ENCODE peak calls at places on chromosomes 11 and 22, in five cellular contexts. One of them, this sample, is unnamed.

GRCh38 chr11:86151188-86152005 is 82.5 kb upstream of the PICALM start:
- DNase-seq in heart left ventricle: peak; percentile 39
- DNase-seq in CD8-positive, alpha-beta T cell: no peak
- DNase-seq in colonic mucosa: no peak
- DNase-seq in mammary epithelial cell: no peak
- DNase-seq in this sample: no peak

GRCh38 chr22:36362819-36363377 is 24.9 kb downstream of the MYH9 start:
- DNase-seq in heart left ventricle: no peak
- DNase-seq in CD8-positive, alpha-beta T cell: no peak
- DNase-seq in colonic mucosa: no peak
- DNase-seq in mammary epithelial cell: peak; percentile 70
- DNase-seq in this sample: no peak

GRCh38 chr11:92707173-92707619 is 262.3 kb upstream of the MTNR1B start:
- DNase-seq in heart left ventricle: no peak
- DNase-seq in CD8-positive, alpha-beta T cell: no peak
- DNase-seq in colonic mucosa: no peak
- DNase-seq in mammary epithelial cell: peak; percentile 98
- DNase-seq in this sample: no peak

GRCh38 chr22:43207386-43207785 is 20.5 kb upstream of the TTLL12 start:
- DNase-seq in heart left ventricle: no peak
- DNase-seq in CD8-positive, alpha-beta T cell: no peak
- DNase-seq in colonic mucosa: no peak
- DNase-seq in mammary epithelial cell: no peak
- DNase-seq in this sample: no peak

GRCh38 chr11:57680552-57680874 is 12.6 kb downstream of the ZDHHC5 start:
- DNase-seq in heart left ventricle: no peak
- DNase-seq in CD8-positive, alpha-beta T cell: no peak
- DNase-seq in colonic mucosa: no peak
- DNase-seq in mammary epithelial cell: peak; percentile 73
- DNase-seq in this sample: no peak

GRCh38 chr11:114044042-114044871 is 15.3 kb upstream of the ZBTB16 start:
- DNase-seq in heart left ventricle: peak; percentile 23
- DNase-seq in CD8-positive, alpha-beta T cell: no peak
- DNase-seq in colonic mucosa: peak; percentile 73
- DNase-seq in mammary epithelial cell: no peak
- DNase-seq in this sample: peak; percentile 57

GRCh38 chr11:18594999-18595749 is 4.4 kb upstream of the MISFA start:
- DNase-seq in heart left ventricle: no peak
- DNase-seq in CD8-positive, alpha-beta T cell: no peak
- DNase-seq in colonic mucosa: no peak
- DNase-seq in mammary epithelial cell: peak; percentile 89
- DNase-seq in this sample: no peak

GRCh38 chr11:133476570-133477262 is 55.6 kb downstream of the OPCML start:
- DNase-seq in heart left ventricle: no peak
- DNase-seq in CD8-positive, alpha-beta T cell: no peak
- DNase-seq in colonic mucosa: no peak
- DNase-seq in mammary epithelial cell: peak; percentile 14
- DNase-seq in this sample: no peak

GRCh38 chr22:50621491-50621880 is 6.5 kb downstream of the ARSA start:
- DNase-seq in heart left ventricle: peak; percentile 19
- DNase-seq in CD8-positive, alpha-beta T cell: peak; percentile 63
- DNase-seq in colonic mucosa: no peak
- DNase-seq in mammary epithelial cell: peak; percentile 35
- DNase-seq in this sample: no peak

GRCh38 chr11:11620251-11620965 is 1.4 kb downstream of the GALNT18 start:
- DNase-seq in heart left ventricle: peak; percentile 51
- DNase-seq in CD8-positive, alpha-beta T cell: no peak
- DNase-seq in colonic mucosa: peak; percentile 85
- DNase-seq in mammary epithelial cell: peak; percentile 68
- DNase-seq in this sample: peak; percentile 72

GRCh38 chr11:44309483-44310197 is at the start of gene ALX4:
- DNase-seq in heart left ventricle: peak; percentile 54
- DNase-seq in CD8-positive, alpha-beta T cell: no peak
- DNase-seq in colonic mucosa: no peak
- DNase-seq in mammary epithelial cell: peak; percentile 43
- DNase-seq in this sample: no peak

GRCh38 chr22:30424471-30425326 is 869 bp upstream of the MTFP1 start:
- DNase-seq in heart left ventricle: no peak
- DNase-seq in CD8-positive, alpha-beta T cell: no peak
- DNase-seq in colonic mucosa: peak; percentile 45
- DNase-seq in mammary epithelial cell: peak; percentile 52
- DNase-seq in this sample: no peak

GRCh38 chr11:106275151-106275550 is 197.7 kb downstream of the AASDHPPT start:
- DNase-seq in heart left ventricle: no peak
- DNase-seq in CD8-positive, alpha-beta T cell: no peak
- DNase-seq in colonic mucosa: no peak
- DNase-seq in mammary epithelial cell: no peak
- DNase-seq in this sample: no peak

GRCh38 chr22:44063462-44064371 is 39.6 kb downstream of the PARVB start:
- DNase-seq in heart left ventricle: no peak
- DNase-seq in CD8-positive, alpha-beta T cell: no peak
- DNase-seq in colonic mucosa: no peak
- DNase-seq in mammary epithelial cell: no peak
- DNase-seq in this sample: no peak

GRCh38 chr11:113286509-113287497 is 27.6 kb upstream of the TTC12 start:
- DNase-seq in heart left ventricle: no peak
- DNase-seq in CD8-positive, alpha-beta T cell: no peak
- DNase-seq in colonic mucosa: no peak
- DNase-seq in mammary epithelial cell: no peak
- DNase-seq in this sample: no peak

GRCh38 chr11:3838504-3838903 is 2.3 kb downstream of the RHOG start:
- DNase-seq in heart left ventricle: no peak
- DNase-seq in CD8-positive, alpha-beta T cell: no peak
- DNase-seq in colonic mucosa: no peak
- DNase-seq in mammary epithelial cell: no peak
- DNase-seq in this sample: no peak

GRCh38 chr11:14544611-14545010 is 24.4 kb upstream of the PSMA1 start:
- DNase-seq in heart left ventricle: no peak
- DNase-seq in CD8-positive, alpha-beta T cell: no peak
- DNase-seq in colonic mucosa: no peak
- DNase-seq in mammary epithelial cell: peak; percentile 43
- DNase-seq in this sample: no peak

GRCh38 chr11:58629857-58630256 is 7.4 kb downstream of the CNTF start:
- DNase-seq in heart left ventricle: no peak
- DNase-seq in CD8-positive, alpha-beta T cell: no peak
- DNase-seq in colonic mucosa: peak; percentile 37
- DNase-seq in mammary epithelial cell: peak; percentile 42
- DNase-seq in this sample: no peak

GRCh38 chr11:12175694-12176241 is 65.4 kb downstream of the MICAL2 start:
- DNase-seq in heart left ventricle: no peak
- DNase-seq in CD8-positive, alpha-beta T cell: no peak
- DNase-seq in colonic mucosa: no peak
- DNase-seq in mammary epithelial cell: peak; percentile 97
- DNase-seq in this sample: no peak

GRCh38 chr11:7936615-7937014 is 4.9 kb downstream of the OR10A3 start:
- DNase-seq in heart left ventricle: no peak
- DNase-seq in CD8-positive, alpha-beta T cell: no peak
- DNase-seq in colonic mucosa: peak; percentile 50
- DNase-seq in mammary epithelial cell: peak; percentile 70
- DNase-seq in this sample: peak; percentile 71

GRCh38 chr11:25981998-25982397 is 349.9 kb upstream of the ANO3 start:
- DNase-seq in heart left ventricle: no peak
- DNase-seq in CD8-positive, alpha-beta T cell: no peak
- DNase-seq in colonic mucosa: peak; percentile 18
- DNase-seq in mammary epithelial cell: peak; percentile 41
- DNase-seq in this sample: peak; percentile 42

GRCh38 chr11:29024386-29024785 is 916.2 kb downstream of the METTL15 start:
- DNase-seq in heart left ventricle: no peak
- DNase-seq in CD8-positive, alpha-beta T cell: no peak
- DNase-seq in colonic mucosa: no peak
- DNase-seq in mammary epithelial cell: no peak
- DNase-seq in this sample: no peak

GRCh38 chr11:29018631-29019030 is 910.4 kb downstream of the METTL15 start:
- DNase-seq in heart left ventricle: no peak
- DNase-seq in CD8-positive, alpha-beta T cell: no peak
- DNase-seq in colonic mucosa: no peak
- DNase-seq in mammary epithelial cell: peak; percentile 83
- DNase-seq in this sample: no peak

GRCh38 chr11:29022676-29023075 is 914.5 kb downstream of the METTL15 start:
- DNase-seq in heart left ventricle: no peak
- DNase-seq in CD8-positive, alpha-beta T cell: no peak
- DNase-seq in colonic mucosa: no peak
- DNase-seq in mammary epithelial cell: no peak
- DNase-seq in this sample: no peak

GRCh38 chr11:29017941-29018340 is 909.8 kb downstream of the METTL15 start:
- DNase-seq in heart left ventricle: no peak
- DNase-seq in CD8-positive, alpha-beta T cell: no peak
- DNase-seq in colonic mucosa: no peak
- DNase-seq in mammary epithelial cell: peak; percentile 31
- DNase-seq in this sample: no peak

DNA sequence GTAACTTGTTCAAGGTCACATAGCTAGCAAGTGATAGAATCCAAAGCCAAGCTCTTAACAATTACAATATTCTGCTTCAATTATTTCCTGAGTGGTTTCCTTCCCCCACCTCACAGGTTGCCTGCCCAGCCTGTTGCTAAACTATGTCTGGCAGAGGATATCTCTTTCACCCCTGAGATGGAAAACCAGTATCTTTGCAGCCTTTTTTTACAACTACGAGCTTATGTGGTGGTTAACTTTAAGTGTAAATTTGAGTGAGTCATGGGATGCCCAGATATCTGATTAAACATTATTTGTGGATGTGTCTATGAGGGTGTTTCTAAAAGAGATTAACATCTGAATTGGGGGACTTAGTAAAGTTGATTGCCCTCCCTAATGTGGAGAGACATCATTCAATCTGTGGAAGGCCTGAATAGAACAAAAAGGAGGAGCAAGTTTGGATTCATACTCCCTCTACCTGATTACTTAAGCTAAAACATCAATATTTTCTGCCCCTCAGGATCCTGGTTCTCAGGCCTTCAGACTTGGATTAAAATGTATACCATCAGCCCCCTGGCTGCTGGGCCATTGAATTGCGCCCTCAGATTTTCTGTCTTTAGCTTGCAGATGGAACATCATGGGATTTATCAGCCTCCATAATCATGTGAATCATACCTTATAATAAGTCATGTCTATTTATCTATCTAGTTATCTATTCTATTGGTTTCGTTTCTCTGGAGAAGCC is 911.9 kb downstream of the METTL15 start:
- DNase-seq in heart left ventricle: no peak
- DNase-seq in CD8-positive, alpha-beta T cell: no peak
- DNase-seq in colonic mucosa: no peak
- DNase-seq in mammary epithelial cell: peak; percentile 21
- DNase-seq in this sample: no peak
- TF ChIP-seq CTCF in heart left ventricle: no peak
- TF ChIP-seq CTCF in CD8-positive, alpha-beta T cell: no peak
- TF ChIP-seq CTCF in colonic mucosa: no peak
- TF ChIP-seq CTCF in mammary epithelial cell: peak; percentile 60
- TF ChIP-seq CTCF in this sample: no peak

GRCh38 chr22:37552560-37553163 is 7.6 kb upstream of the CDC42EP1 start:
- DNase-seq in heart left ventricle: peak; percentile 79
- DNase-seq in CD8-positive, alpha-beta T cell: no peak
- DNase-seq in colonic mucosa: peak; percentile 64
- DNase-seq in mammary epithelial cell: no peak
- DNase-seq in this sample: peak; percentile 64

GRCh38 chr22:37553725-37554124 is 6.6 kb upstream of the CDC42EP1 start:
- DNase-seq in heart left ventricle: no peak
- DNase-seq in CD8-positive, alpha-beta T cell: no peak
- DNase-seq in colonic mucosa: no peak
- DNase-seq in mammary epithelial cell: no peak
- DNase-seq in this sample: no peak

GRCh38 chr22:37555029-37555428 is 5.3 kb upstream of the CDC42EP1 start:
- DNase-seq in heart left ventricle: no peak
- DNase-seq in CD8-positive, alpha-beta T cell: no peak
- DNase-seq in colonic mucosa: no peak
- DNase-seq in mammary epithelial cell: no peak
- DNase-seq in this sample: no peak

GRCh38 chr22:37549704-37550059 is 10.6 kb upstream of the CDC42EP1 start:
- DNase-seq in heart left ventricle: no peak
- DNase-seq in CD8-positive, alpha-beta T cell: no peak
- DNase-seq in colonic mucosa: no peak
- DNase-seq in mammary epithelial cell: no peak
- DNase-seq in this sample: no peak

GRCh38 chr22:37551981-37552380 is 8.3 kb upstream of the CDC42EP1 start:
- DNase-seq in heart left ventricle: no peak
- DNase-seq in CD8-positive, alpha-beta T cell: no peak
- DNase-seq in colonic mucosa: no peak
- DNase-seq in mammary epithelial cell: no peak
- DNase-seq in this sample: no peak
- H3K4me1 ChIP-seq in heart left ventricle: peaks cover 47% of the 10 kb centered on the region
- H3K4me1 ChIP-seq in CD8-positive, alpha-beta T cell: no peaks in the 10 kb centered on the region
- H3K4me1 ChIP-seq in colonic mucosa: peaks cover 3% of the 10 kb centered on the region
- H3K4me1 ChIP-seq in mammary epithelial cell: peaks cover 10% of the 10 kb centered on the region
- H3K4me1 ChIP-seq in this sample: peaks cover 18% of the 10 kb centered on the region

DNA sequence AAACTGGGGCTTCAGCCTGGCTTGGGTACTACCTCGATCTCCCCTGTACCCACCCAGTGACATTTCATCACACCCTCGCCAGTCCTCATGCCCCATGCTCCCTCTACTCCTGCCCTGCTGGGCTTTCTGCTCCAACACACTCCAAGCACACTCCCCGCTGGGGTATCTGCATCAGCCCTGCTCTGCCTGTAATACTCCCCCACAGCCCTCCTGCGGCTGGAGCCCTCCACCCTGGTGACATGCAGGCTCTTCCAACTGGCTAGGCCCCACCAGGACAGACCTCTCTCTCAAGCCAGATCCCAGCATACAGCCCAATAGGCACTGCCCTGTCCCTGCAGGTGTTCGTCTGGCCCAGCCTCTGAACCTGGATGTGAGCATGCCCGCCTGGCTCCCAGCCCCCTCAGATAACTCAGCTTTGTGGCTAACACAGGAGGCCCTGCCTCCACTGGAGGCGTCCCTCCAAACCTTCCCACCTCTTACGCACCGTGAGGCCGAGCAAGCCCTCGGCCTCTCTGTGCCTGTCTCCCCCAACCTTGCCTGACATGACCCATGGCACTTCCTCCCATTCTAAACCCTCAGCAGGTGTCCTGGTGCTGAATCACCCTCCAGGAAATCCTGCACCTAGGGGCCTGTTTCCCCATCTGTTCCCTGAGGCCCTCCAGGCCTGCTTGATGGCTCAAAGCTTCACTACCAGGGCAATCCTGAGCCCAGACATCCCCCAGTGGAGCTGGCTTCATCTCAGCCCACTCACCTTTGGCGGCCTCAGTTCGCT is 33.5 kb upstream of the TXNRD2 start:
- DNase-seq in heart left ventricle: no peak
- DNase-seq in CD8-positive, alpha-beta T cell: no peak
- DNase-seq in colonic mucosa: no peak
- DNase-seq in mammary epithelial cell: no peak
- DNase-seq in this sample: no peak
- H3K4me3 ChIP-seq in heart left ventricle: no peak overlapping the region
- H3K4me3 ChIP-seq in CD8-positive, alpha-beta T cell: no peak overlapping the region
- H3K4me3 ChIP-seq in colonic mucosa: no peak overlapping the region
- H3K4me3 ChIP-seq in mammary epithelial cell: no peak overlapping the region
- H3K4me3 ChIP-seq in this sample: no peak overlapping the region

GRCh38 chr11:73760680-73761402 is at the start of gene RAB6A:
- DNase-seq in heart left ventricle: peak; percentile 100
- DNase-seq in CD8-positive, alpha-beta T cell: peak; percentile 99
- DNase-seq in colonic mucosa: peak; percentile 100
- DNase-seq in mammary epithelial cell: peak; percentile 99
- DNase-seq in this sample: peak; percentile 100

GRCh38 chr11:73760066-73760679 is 701 bp downstream of the RAB6A start:
- DNase-seq in heart left ventricle: peak; percentile 64
- DNase-seq in CD8-positive, alpha-beta T cell: no peak
- DNase-seq in colonic mucosa: peak; percentile 65
- DNase-seq in mammary epithelial cell: peak; percentile 18
- DNase-seq in this sample: peak; percentile 49

GRCh38 chr11:73758451-73758850 is 2.4 kb downstream of the RAB6A start:
- DNase-seq in heart left ventricle: no peak
- DNase-seq in CD8-positive, alpha-beta T cell: no peak
- DNase-seq in colonic mucosa: no peak
- DNase-seq in mammary epithelial cell: no peak
- DNase-seq in this sample: no peak

GRCh38 chr11:73761403-73761945 is 600 bp upstream of the RAB6A start:
- DNase-seq in heart left ventricle: no peak
- DNase-seq in CD8-positive, alpha-beta T cell: no peak
- DNase-seq in colonic mucosa: no peak
- DNase-seq in mammary epithelial cell: peak; percentile 15
- DNase-seq in this sample: peak; percentile 65

GRCh38 chr11:73759520-73760065 is 1.3 kb downstream of the RAB6A start:
- DNase-seq in heart left ventricle: no peak
- DNase-seq in CD8-positive, alpha-beta T cell: no peak
- DNase-seq in colonic mucosa: no peak
- DNase-seq in mammary epithelial cell: no peak
- DNase-seq in this sample: no peak
- TF ChIP-seq CTCF in heart left ventricle: no peak
- TF ChIP-seq CTCF in CD8-positive, alpha-beta T cell: no peak
- TF ChIP-seq CTCF in colonic mucosa: no peak
- TF ChIP-seq CTCF in mammary epithelial cell: peak; percentile 2
- TF ChIP-seq CTCF in this sample: no peak